ENCODE peak calls at places on chromosomes 3 and 15, in eight cellular contexts. R is GM10248; F is cardiac muscle cell; W is CD8-positive, alpha-beta T cell; J is mucosa of descending colon; Y is SK-N-SH; X is kidney; U is PC-3. P is an unnamed sample.

GRCh38 chr15:76647612-76648011 is 257.5 kb downstream of the SCAPER start:
- DNase-seq in R (no peak), F (no peak), W (no peak), J (no peak), Y (no peak), X (no peak), U (no peak), P (no peak)

GRCh38 chr3:58116161-58116955 is 94.4 kb downstream of the DNASE1L3 start:
- DNase-seq in R (peak), F (no peak), W (peak), J (peak), Y (no peak), X (peak), U (no peak), P (peak)

GRCh38 chr3:111763968-111764367 is 95.1 kb upstream of the PHLDB2 start:
- DNase-seq in R (no peak), F (peak), W (no peak), J (no peak), Y (no peak), X (no peak), U (no peak), P (no peak)

GRCh38 chr15:94324117-94324826 is 92.9 kb downstream of the MCTP2 start:
- DNase-seq in R (peak), F (peak), W (peak), J (no peak), Y (peak), X (no peak), U (peak), P (peak)

GRCh38 chr3:31364711-31365110 is 168.0 kb upstream of the STT3B start:
- DNase-seq in R (no peak), F (peak), W (no peak), J (no peak), Y (no peak), X (no peak), U (peak), P (no peak)

GRCh38 chr3:14389133-14390115 is 13.0 kb upstream of the SLC6A6 start:
- DNase-seq in R (no peak), F (no peak), W (no peak), J (no peak), Y (no peak), X (no peak), U (no peak), P (no peak)

GRCh38 chr15:42994546-42994945 is 74.0 kb upstream of the TTBK2 start:
- DNase-seq in R (no peak), F (peak), W (no peak), J (no peak), Y (no peak), X (no peak), U (peak), P (no peak)

GRCh38 chr3:58336135-58336882 is 3.6 kb downstream of the PXK start:
- DNase-seq in R (no peak), F (peak), W (no peak), J (no peak), Y (no peak), X (no peak), U (peak), P (no peak)

GRCh38 chr3:119310052-119310451 is 15.9 kb downstream of the ARHGAP31 start:
- DNase-seq in R (no peak), F (peak), W (no peak), J (no peak), Y (no peak), X (no peak), U (peak), P (no peak)

GRCh38 chr3:104879919-104880318 is 486.8 kb upstream of the ALCAM start:
- DNase-seq in R (no peak), F (peak), W (no peak), J (no peak), Y (no peak), X (no peak), U (peak), P (no peak)

GRCh38 chr3:123353852-123354238 is 95.0 kb downstream of the ADCY5 start:
- DNase-seq in R (no peak), F (peak), W (no peak), J (no peak), Y (no peak), X (no peak), U (peak), P (no peak)

GRCh38 chr3:22276351-22276750 is 525.3 kb upstream of the ZNF385D start:
- DNase-seq in R (no peak), F (no peak), W (no peak), J (no peak), Y (no peak), X (no peak), U (no peak), P (no peak)

GRCh38 chr3:160169139-160169830 is 55.9 kb upstream of the C3orf80 start:
- DNase-seq in R (no peak), F (peak), W (no peak), J (no peak), Y (no peak), X (no peak), U (peak), P (no peak)

GRCh38 chr3:11807651-11808050 is 39.0 kb downstream of the TAMM41 start:
- DNase-seq in R (no peak), F (no peak), W (no peak), J (no peak), Y (no peak), X (no peak), U (no peak), P (no peak)

GRCh38 chr15:41043276-41043675 is 72.8 kb downstream of the INO80 start:
- DNase-seq in R (no peak), F (peak), W (no peak), J (no peak), Y (no peak), X (no peak), U (no peak), P (no peak)

GRCh38 chr3:61573441-61573840 is 12.1 kb downstream of the PTPRG start:
- DNase-seq in R (no peak), F (no peak), W (no peak), J (no peak), Y (no peak), X (no peak), U (no peak), P (no peak)

GRCh38 chr3:131067983-131068382 is 41.3 kb downstream of the NEK11 start:
- DNase-seq in R (no peak), F (no peak), W (no peak), J (no peak), Y (no peak), X (no peak), U (no peak), P (no peak)

GRCh38 chr3:37129871-37130270 is 44.5 kb downstream of the LRRFIP2 start:
- DNase-seq in R (no peak), F (no peak), W (no peak), J (no peak), Y (no peak), X (no peak), U (peak), P (no peak)

GRCh38 chr3:184914628-184915027 is 102.7 kb downstream of the VPS8 start:
- DNase-seq in R (no peak), F (no peak), W (no peak), J (no peak), Y (no peak), X (no peak), U (no peak), P (no peak)

GRCh38 chr3:62604301-62604700 is 231.0 kb upstream of the FEZF2 start:
- DNase-seq in R (no peak), F (peak), W (no peak), J (no peak), Y (no peak), X (no peak), U (peak), P (no peak)

GRCh38 chr3:50562866-50563265 is 4.7 kb downstream of the C3orf18 start:
- DNase-seq in R (no peak), F (peak), W (no peak), J (no peak), Y (no peak), X (no peak), U (peak), P (no peak)

GRCh38 chr3:143098032-143098764 is 21.4 kb upstream of the CHST2 start:
- DNase-seq in R (no peak), F (no peak), W (no peak), J (no peak), Y (no peak), X (no peak), U (peak), P (no peak)

GRCh38 chr3:72255191-72255590 is 470.2 kb upstream of the PROK2 start:
- DNase-seq in R (no peak), F (peak), W (no peak), J (no peak), Y (peak), X (peak), U (no peak), P (no peak)

GRCh38 chr15:78685925-78686324 is 44.9 kb upstream of the CHRNB4 start:
- DNase-seq in R (no peak), F (no peak), W (no peak), J (no peak), Y (no peak), X (no peak), U (no peak), P (no peak)

GRCh38 chr3:39961404-39961693 is 151.9 kb downstream of the MYRIP start:
- DNase-seq in R (no peak), F (peak), W (no peak), J (no peak), Y (no peak), X (no peak), U (no peak), P (no peak)

GRCh38 chr3:51245871-51246270 is 139.2 kb upstream of the MANF start:
- DNase-seq in R (no peak), F (no peak), W (no peak), J (no peak), Y (no peak), X (no peak), U (no peak), P (no peak)

DNA sequence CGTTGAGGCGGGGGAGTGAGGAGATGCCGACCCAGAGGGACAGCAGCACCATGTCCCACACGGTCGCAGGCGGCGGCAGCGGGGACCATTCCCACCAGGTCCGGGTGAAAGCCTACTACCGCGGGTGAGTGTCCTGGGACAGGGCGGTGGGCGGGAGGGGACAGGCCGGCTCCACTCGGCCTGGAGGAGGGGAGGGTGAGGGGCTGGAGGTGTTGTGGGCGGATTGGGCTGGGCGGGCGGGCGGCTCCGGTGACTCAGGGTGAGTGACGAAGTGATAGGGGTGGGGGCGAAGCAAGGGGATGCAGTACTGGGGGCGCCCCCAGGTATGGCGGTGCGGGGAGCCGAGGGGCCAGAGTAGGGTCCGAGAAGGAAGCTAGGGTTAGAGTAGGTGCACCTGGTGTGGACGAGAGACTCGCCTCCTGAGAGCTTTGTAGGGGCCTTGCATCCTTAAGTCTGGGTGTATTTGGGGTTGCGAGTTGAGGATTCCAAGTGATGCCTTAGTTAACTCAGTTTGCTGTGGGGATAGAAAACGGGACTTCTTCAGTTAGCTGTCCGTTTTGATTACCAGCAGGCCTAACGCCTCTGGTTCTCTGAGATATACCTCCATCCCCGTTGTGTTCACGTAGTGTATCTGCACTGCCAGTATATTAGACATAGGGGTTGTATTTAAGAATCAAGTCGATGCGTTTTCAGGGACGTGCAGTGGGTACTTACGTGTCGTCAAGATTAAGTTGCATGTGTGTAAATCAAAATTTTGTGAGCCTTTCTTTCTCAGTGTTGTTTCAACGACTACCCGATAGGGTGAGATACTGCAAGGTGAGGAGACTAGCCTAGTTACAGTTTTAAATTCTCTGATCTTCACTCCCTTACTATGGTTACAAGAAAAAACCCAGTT is 670 bp downstream of the PRKCI start:
- DNase-seq in R (peak), F (peak), W (peak), J (no peak), Y (peak), X (peak), U (peak), P (peak)
- TF ChIP-seq CTCF in R (no peak), F (no peak), W (peak), J (no peak), Y (peak), X (no peak), U (no peak), P (no peak)

DNA sequence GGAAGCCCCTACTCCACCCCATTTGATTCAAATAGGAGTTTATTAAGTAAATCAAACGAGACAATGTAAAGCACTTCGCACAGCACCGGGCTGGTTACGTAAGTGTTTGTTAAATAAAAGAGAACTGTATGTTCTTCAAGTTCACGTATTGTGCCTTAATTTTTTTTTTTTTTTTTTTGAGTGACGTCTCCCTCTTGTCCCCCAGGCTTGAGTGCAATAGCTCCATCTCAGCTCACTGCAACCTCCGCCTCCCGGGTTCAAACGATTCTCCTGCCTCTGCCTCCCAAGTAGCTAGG is 1.3 kb upstream of the WWTR1 start:
- DNase-seq in R (no peak), F (no peak), W (no peak), J (no peak), Y (no peak), X (no peak), U (no peak), P (no peak)
- TF ChIP-seq CTCF in R (no peak), F (no peak), W (no peak), J (no peak), Y (no peak), X (no peak), U (no peak), P (no peak)

GRCh38 chr3:81490541-81491288 is 270.7 kb downstream of the GBE1 start:
- DNase-seq in R (peak), F (peak), W (peak), J (no peak), Y (peak), X (no peak), U (peak), P (peak)
- TF ChIP-seq CTCF in R (peak), F (peak), W (peak), J (peak), Y (peak), X (peak), U (peak), P (peak)

GRCh38 chr3:189822726-189823125 is 191.5 kb downstream of the TP63 start:
- DNase-seq in R (no peak), F (no peak), W (no peak), J (no peak), Y (no peak), X (no peak), U (no peak), P (no peak)
- TF ChIP-seq CTCF in R (no peak), F (no peak), W (no peak), J (no peak), Y (no peak), X (no peak), U (peak), P (no peak)

GRCh38 chr15:51089041-51089440 is 5.7 kb downstream of the TNFAIP8L3 start:
- DNase-seq in R (no peak), F (no peak), W (no peak), J (no peak), Y (no peak), X (no peak), U (no peak), P (no peak)

GRCh38 chr15:51088585-51088984 is 6.1 kb downstream of the TNFAIP8L3 start:
- DNase-seq in R (no peak), F (no peak), W (no peak), J (no peak), Y (no peak), X (no peak), U (no peak), P (no peak)

GRCh38 chr15:51089699-51090098 is 5.0 kb downstream of the TNFAIP8L3 start:
- DNase-seq in R (no peak), F (peak), W (no peak), J (no peak), Y (no peak), X (no peak), U (no peak), P (no peak)

GRCh38 chr15:51092480-51092879 is 2.2 kb downstream of the TNFAIP8L3 start:
- DNase-seq in R (no peak), F (no peak), W (no peak), J (no peak), Y (no peak), X (no peak), U (no peak), P (no peak)

DNA sequence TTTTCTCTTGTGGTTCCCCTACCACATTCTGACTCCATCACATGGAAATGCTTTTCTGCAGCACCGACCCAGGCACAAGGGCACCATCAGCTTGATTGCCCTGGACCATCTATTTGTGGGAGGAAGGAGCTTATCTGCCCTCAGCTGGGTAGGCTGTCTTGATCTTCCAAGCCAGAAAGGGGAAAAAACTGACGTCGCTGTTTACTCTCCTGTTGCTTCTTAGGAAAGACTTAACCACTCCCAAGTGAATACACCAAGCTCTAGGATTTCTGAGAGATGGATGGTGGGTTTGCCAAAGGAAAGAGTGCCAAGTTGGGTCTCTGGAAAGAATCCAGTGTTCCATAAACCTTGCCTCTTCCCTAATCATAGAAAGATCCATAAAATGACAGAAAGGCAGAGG is 4.0 kb downstream of the TNFAIP8L3 start:
- DNase-seq in R (no peak), F (peak), W (no peak), J (no peak), Y (no peak), X (no peak), U (no peak), P (no peak)
- TF ChIP-seq CTCF in R (no peak), F (no peak), W (no peak), J (no peak), Y (no peak), X (no peak), U (no peak), P (no peak)

GRCh38 chr15:32134777-32135307 is 104.5 kb downstream of the CHRNA7 start:
- DNase-seq in R (no peak), F (no peak), W (no peak), J (no peak), Y (peak), X (no peak), U (no peak), P (no peak)

GRCh38 chr15:32132850-32133249 is 102.5 kb downstream of the CHRNA7 start:
- DNase-seq in R (no peak), F (no peak), W (no peak), J (no peak), Y (no peak), X (no peak), U (no peak), P (no peak)

GRCh38 chr15:32131803-32132202 is 101.5 kb downstream of the CHRNA7 start:
- DNase-seq in R (no peak), F (no peak), W (no peak), J (no peak), Y (no peak), X (no peak), U (no peak), P (no peak)

GRCh38 chr15:32135326-32135725 is 105.0 kb downstream of the CHRNA7 start:
- DNase-seq in R (no peak), F (no peak), W (no peak), J (no peak), Y (no peak), X (no peak), U (no peak), P (no peak)

GRCh38 chr15:32130823-32131222 is 100.5 kb downstream of the CHRNA7 start:
- DNase-seq in R (no peak), F (no peak), W (no peak), J (no peak), Y (no peak), X (no peak), U (no peak), P (no peak)
- TF ChIP-seq CTCF in R (no peak), F (no peak), W (no peak), J (no peak), Y (no peak), X (no peak), U (peak), P (no peak)

GRCh38 chr3:132726341-132726823 is 4.2 kb upstream of the NPHP3 start:
- DNase-seq in R (peak), F (peak), W (no peak), J (no peak), Y (peak), X (no peak), U (peak), P (peak)

GRCh38 chr3:132723024-132723462 is 834 bp upstream of the NPHP3 start:
- DNase-seq in R (peak), F (no peak), W (no peak), J (no peak), Y (no peak), X (no peak), U (no peak), P (no peak)

GRCh38 chr3:132723551-132723950 is 1.3 kb upstream of the NPHP3 start:
- DNase-seq in R (no peak), F (no peak), W (no peak), J (no peak), Y (no peak), X (no peak), U (no peak), P (no peak)

GRCh38 chr3:132722165-132723023 is at the start of gene NPHP3:
- DNase-seq in R (peak), F (peak), W (peak), J (peak), Y (peak), X (peak), U (peak), P (peak)

DNA sequence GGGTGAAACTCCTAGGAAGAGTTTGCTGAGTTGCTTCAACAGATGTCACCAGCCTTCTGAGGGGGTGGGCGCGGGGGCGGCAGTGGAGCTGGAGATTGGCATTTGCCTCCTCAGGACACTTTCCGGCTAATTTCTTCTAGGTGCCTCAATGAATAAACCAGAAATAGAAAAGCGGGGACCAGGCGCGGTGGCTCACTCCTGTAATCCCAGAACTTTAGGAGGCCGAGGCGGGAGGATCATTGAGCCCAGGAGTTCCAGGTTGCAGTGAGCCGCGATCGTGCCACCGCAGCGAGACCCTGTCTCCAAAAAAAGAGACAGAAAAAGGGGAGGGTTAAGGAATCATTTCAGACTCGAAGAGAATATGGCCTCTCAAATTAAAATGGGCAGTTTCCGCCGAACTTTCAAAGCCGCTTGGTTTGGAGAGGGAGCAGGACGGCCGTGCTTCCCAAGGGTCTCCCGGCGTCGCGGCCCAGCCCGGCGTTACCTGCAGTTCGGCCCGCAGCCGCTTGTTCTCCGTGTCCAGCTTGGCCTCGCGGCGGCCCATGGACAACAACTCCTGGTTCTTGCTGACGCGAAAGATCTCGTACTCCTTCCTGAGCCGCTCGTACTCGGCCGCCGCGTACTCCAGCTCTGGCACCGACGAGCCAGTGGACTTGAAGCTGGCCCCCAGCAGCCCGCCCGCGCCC is 587 bp downstream of the NPHP3 start:
- DNase-seq in R (no peak), F (peak), W (no peak), J (peak), Y (no peak), X (peak), U (peak), P (no peak)
- TF ChIP-seq CTCF in R (no peak), F (peak), W (no peak), J (peak), Y (peak), X (peak), U (no peak), P (no peak)